ENCODE peak calls at places on chromosomes 7 and 10, in six cellular contexts. M is heart left ventricle, R is uterus, T is endodermal cell, S is tibial nerve, U is breast epithelium. F is an unnamed sample.
A peak's percentile ranks its signal among the peaks of the same experiment; 100 is the strongest.

GRCh38 chr7:84904561-84904960 is 282.3 kb downstream of the SEMA3D start:
- DNase-seq in M (no peak), R (no peak), T (no peak), S (no peak), U (no peak), F (no peak)

GRCh38 chr10:86065711-86066251 is 300.8 kb downstream of the GRID1 start:
- DNase-seq in M (no peak), R (no peak), T (no peak), S (no peak), U (no peak), F (no peak)

GRCh38 chr7:128217972-128218652 is 23.0 kb upstream of the LEP start:
- DNase-seq in M (no peak), R (no peak), T (no peak), S (no peak), U (no peak), F (no peak)

GRCh38 chr10:25026463-25026862 is 10.1 kb downstream of the THNSL1 start:
- DNase-seq in M (no peak), R (no peak), T (no peak), S (no peak), U (no peak), F (no peak)

GRCh38 chr7:100033526-100033925 is 16.0 kb upstream of the ZSCAN21 start:
- DNase-seq in M (no peak), R (no peak), T (no peak), S (no peak), U (no peak), F (no peak)

GRCh38 chr10:116737582-116738358 is 4.6 kb downstream of the HSPA12A start:
- DNase-seq in M (no peak), R (no peak), T (peak; percentile 80), S (no peak), U (no peak), F (no peak)

GRCh38 chr7:138499340-138499739 is 39.3 kb downstream of the TRIM24 start:
- DNase-seq in M (no peak), R (no peak), T (no peak), S (no peak), U (no peak), F (no peak)

GRCh38 chr7:21616796-21617436 is 74.1 kb downstream of the DNAH11 start:
- DNase-seq in M (no peak), R (no peak), T (no peak), S (no peak), U (no peak), F (no peak)

GRCh38 chr10:130230036-130230435 is 93.8 kb downstream of the GLRX3 start:
- DNase-seq in M (no peak), R (no peak), T (peak; percentile 18), S (no peak), U (no peak), F (no peak)

GRCh38 chr10:133196221-133196920 is 33.6 kb upstream of the UTF1 start:
- DNase-seq in M (no peak), R (no peak), T (no peak), S (no peak), U (no peak), F (no peak)

GRCh38 chr10:62584216-62584615 is 210.0 kb downstream of the ZNF365 start:
- DNase-seq in M (no peak), R (no peak), T (no peak), S (no peak), U (no peak), F (no peak)

GRCh38 chr7:1818581-1819200 is 148.6 kb downstream of the ELFN1 start:
- DNase-seq in M (no peak), R (no peak), T (peak; percentile 35), S (no peak), U (no peak), F (no peak)

GRCh38 chr7:11456574-11456973 is 375.4 kb downstream of the THSD7A start:
- DNase-seq in M (no peak), R (no peak), T (no peak), S (no peak), U (no peak), F (no peak)

GRCh38 chr10:101686133-101686925 is 8.6 kb downstream of the FBXW4 start:
- DNase-seq in M (no peak), R (no peak), T (no peak), S (no peak), U (no peak), F (no peak)

GRCh38 chr10:61063911-61064310 is 119.9 kb upstream of the RHOBTB1 start:
- DNase-seq in M (no peak), R (no peak), T (no peak), S (no peak), U (no peak), F (no peak)

GRCh38 chr7:92464515-92464914 is 13.2 kb downstream of the ERVW-1 start:
- DNase-seq in M (no peak), R (no peak), T (no peak), S (no peak), U (no peak), F (no peak)

GRCh38 chr7:36795451-36796021 is 71.2 kb upstream of the AOAH start:
- DNase-seq in M (no peak), R (no peak), T (no peak), S (no peak), U (no peak), F (no peak)

GRCh38 chr10:22002531-22003110 is 909 bp downstream of the DNAJC1 start:
- DNase-seq in M (no peak), R (no peak), T (no peak), S (peak; percentile 10), U (no peak), F (peak; percentile 40)

GRCh38 chr7:20795881-20796280 is 9.2 kb upstream of the SP8 start:
- DNase-seq in M (no peak), R (no peak), T (peak; percentile 73), S (no peak), U (no peak), F (no peak)

GRCh38 chr7:134548877-134549276 is at the start of gene AKR1B15:
- DNase-seq in M (no peak), R (no peak), T (no peak), S (peak; percentile 47), U (no peak), F (no peak)

GRCh38 chr7:30727061-30727945 is 24.6 kb upstream of the INMT start:
- DNase-seq in M (no peak), R (no peak), T (no peak), S (no peak), U (no peak), F (peak; percentile 74)

GRCh38 chr7:134891262-134892001 is 94.9 kb upstream of the AGBL3 start:
- DNase-seq in M (peak; percentile 88), R (peak; percentile 84), T (peak; percentile 90), S (peak; percentile 87), U (peak; percentile 59), F (no peak)

GRCh38 chr10:121696854-121697253 is 98.6 kb upstream of the FGFR2 start:
- DNase-seq in M (no peak), R (no peak), T (peak; percentile 93), S (no peak), U (no peak), F (no peak)

GRCh38 chr7:85074-85945 is 107.1 kb upstream of the FAM20C start:
- DNase-seq in M (no peak), R (peak; percentile 14), T (peak; percentile 53), S (no peak), U (no peak), F (no peak)

GRCh38 chr7:136600475-136600874 is 268.0 kb upstream of the CHRM2 start:
- DNase-seq in M (no peak), R (no peak), T (no peak), S (no peak), U (no peak), F (no peak)

GRCh38 chr10:68336952-68337351 is 4.2 kb upstream of the PBLD start:
- DNase-seq in M (no peak), R (no peak), T (no peak), S (no peak), U (no peak), F (no peak)

GRCh38 chr10:68334672-68335467 is 2.1 kb upstream of the PBLD start:
- DNase-seq in M (no peak), R (no peak), T (no peak), S (no peak), U (no peak), F (no peak)

GRCh38 chr10:68345621-68346020 is 12.9 kb upstream of the PBLD start:
- DNase-seq in M (no peak), R (no peak), T (no peak), S (no peak), U (no peak), F (no peak)

GRCh38 chr10:68342909-68343516 is 10.3 kb upstream of the PBLD start:
- DNase-seq in M (no peak), R (no peak), T (no peak), S (no peak), U (no peak), F (no peak)

GRCh38 chr10:68340358-68341080 is 7.8 kb upstream of the PBLD start:
- DNase-seq in M (no peak), R (no peak), T (no peak), S (no peak), U (no peak), F (no peak)
- H3K36me3 ChIP-seq in M (peaks cover 82% of the 10 kb centered on the region), R (no peaks in the 10 kb centered on the region), T (peaks cover 97% of the 10 kb centered on the region), S (peaks cover 30% of the 10 kb centered on the region), U (peaks cover 16% of the 10 kb centered on the region), F (peaks cover 45% of the 10 kb centered on the region)

GRCh38 chr7:149584009-149584408 is 86.4 kb upstream of the ZNF746 start:
- DNase-seq in M (no peak), R (no peak), T (no peak), S (no peak), U (no peak), F (no peak)

GRCh38 chr7:149584530-149584929 is 86.9 kb upstream of the ZNF746 start:
- DNase-seq in M (no peak), R (no peak), T (no peak), S (no peak), U (no peak), F (no peak)

GRCh38 chr7:149580328-149580727 is 82.7 kb upstream of the ZNF746 start:
- DNase-seq in M (no peak), R (no peak), T (no peak), S (no peak), U (no peak), F (no peak)
- H3K9me3 ChIP-seq in M (no peaks in the 10 kb centered on the region), R (no peaks in the 10 kb centered on the region), T (peaks cover 67% of the 10 kb centered on the region), S (no peaks in the 10 kb centered on the region), U (peaks cover 20% of the 10 kb centered on the region), F (no peaks in the 10 kb centered on the region)

DNA sequence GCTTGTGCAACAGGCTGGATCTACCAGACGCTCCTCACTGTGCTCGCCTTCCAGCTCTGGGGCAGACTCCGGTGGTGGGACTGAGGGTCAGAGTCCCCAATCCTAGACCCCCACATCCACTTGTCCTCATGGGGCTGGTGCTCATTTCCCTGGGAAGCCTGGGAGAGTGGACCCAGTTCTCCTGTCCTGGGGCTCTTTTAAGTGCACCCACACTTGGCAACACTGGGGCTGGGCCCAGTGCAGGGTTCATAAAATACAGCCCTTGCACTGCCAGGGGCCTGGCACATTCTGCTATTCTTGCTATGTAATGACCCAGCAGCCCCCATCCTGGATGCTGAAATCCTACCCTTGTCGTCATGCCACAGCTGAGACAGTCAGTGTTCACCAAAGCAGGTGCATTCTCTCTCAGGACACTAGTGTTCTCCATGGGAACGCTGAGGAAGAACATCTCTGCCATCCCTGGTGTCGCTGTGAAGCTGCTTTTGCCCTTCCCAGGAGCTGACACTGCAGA is 65.8 kb downstream of the MKI67 start:
- DNase-seq in M (peak; percentile 6), R (no peak), T (no peak), S (no peak), U (no peak), F (no peak)
- H3K36me3 ChIP-seq in M (peaks cover 43% of the 10 kb centered on the region), R (no peaks in the 10 kb centered on the region), T (no peaks in the 10 kb centered on the region), S (no peaks in the 10 kb centered on the region), U (no peaks in the 10 kb centered on the region), F (peaks cover 15% of the 10 kb centered on the region)

DNA sequence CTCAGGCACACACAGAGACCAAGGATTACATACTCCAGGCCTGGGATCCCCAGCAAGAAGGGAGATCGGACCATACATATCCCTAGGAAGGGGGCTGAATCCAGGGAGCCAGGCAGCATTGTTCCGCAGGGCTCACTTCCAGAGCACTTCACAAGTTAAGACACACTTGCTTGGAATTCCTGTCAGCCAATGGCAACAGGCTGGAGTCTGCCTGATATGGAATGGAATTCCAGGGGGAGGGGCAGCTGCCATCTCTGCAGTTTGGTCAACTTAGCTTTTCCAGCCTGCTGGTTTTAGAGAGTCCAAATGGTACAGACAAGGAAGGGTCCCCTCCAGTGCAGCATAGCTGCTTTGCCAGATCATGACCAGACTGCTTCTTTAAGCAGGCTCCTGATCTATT is 290.0 kb upstream of the GLI3 start:
- DNase-seq in M (no peak), R (no peak), T (peak; percentile 52), S (no peak), U (no peak), F (no peak)
- H3K9me3 ChIP-seq in M (no peaks in the 10 kb centered on the region), R (no peaks in the 10 kb centered on the region), T (peaks cover 25% of the 10 kb centered on the region), S (no peaks in the 10 kb centered on the region), U (peaks cover 14% of the 10 kb centered on the region), F (no peaks in the 10 kb centered on the region)

F was measured in CD8-positive, alpha-beta memory T cell.